ENCODE peak calls at places on chromosomes 6 and 20, in nine cellular contexts. X is activated CD8-positive, alpha-beta memory T cell treated with anti-CD3 and anti-CD28 coated beads for 24 hours; K is RPMI7951; U is bronchial epithelial cell; E is body of pancreas; Q is cerebellum; B is neural crest cell; T is GM12865; H is GM20000. S is an unnamed sample.

GRCh38 chr6:111573892-111574800 is 31.5 kb downstream of the TRAF3IP2 start:
- DNase-seq in X (no peak), K (peak; percentile 87), U (peak; percentile 91), E (no peak), Q (no peak), B (no peak), T (no peak), H (no peak), S (no peak)

GRCh38 chr20:7742479-7742878 is 197.8 kb downstream of the HAO1 start:
- DNase-seq in X (no peak), K (peak; percentile 53), U (peak; percentile 83), E (peak; percentile 68), Q (no peak), B (no peak), T (no peak), H (no peak), S (no peak)

GRCh38 chr6:51813904-51814303 is 273.5 kb downstream of the PKHD1 start:
- DNase-seq in X (no peak), K (no peak), U (no peak), E (no peak), Q (no peak), B (no peak), T (no peak), H (no peak), S (no peak)

GRCh38 chr20:18943542-18943941 is 130.0 kb downstream of the SCP2D1 start:
- DNase-seq in X (no peak), K (peak; percentile 11), U (no peak), E (no peak), Q (no peak), B (no peak), T (peak; percentile 7), H (no peak), S (no peak)

GRCh38 chr6:53412751-53413150 is 64.0 kb upstream of the ELOVL5 start:
- DNase-seq in X (no peak), K (no peak), U (no peak), E (no peak), Q (no peak), B (no peak), T (no peak), H (no peak), S (no peak)

GRCh38 chr20:13638162-13638495 is 603 bp downstream of the TASP1 start:
- DNase-seq in X (no peak), K (peak; percentile 35), U (peak; percentile 27), E (no peak), Q (no peak), B (no peak), T (no peak), H (no peak), S (no peak)

GRCh38 chr6:1099257-1099656 is 212.6 kb upstream of the FOXQ1 start:
- DNase-seq in X (no peak), K (no peak), U (peak; percentile 72), E (no peak), Q (no peak), B (no peak), T (no peak), H (no peak), S (no peak)

GRCh38 chr20:8153281-8153908 is 21.3 kb downstream of the PLCB1 start:
- DNase-seq in X (no peak), K (peak; percentile 50), U (peak; percentile 40), E (no peak), Q (no peak), B (no peak), T (peak; percentile 59), H (no peak), S (no peak)

GRCh38 chr6:6586671-6587526 is 1.6 kb upstream of the LY86 start:
- DNase-seq in X (no peak), K (no peak), U (no peak), E (no peak), Q (no peak), B (no peak), T (peak; percentile 97), H (peak; percentile 65), S (peak; percentile 18)

GRCh38 chr6:97399208-97399607 is 116.2 kb upstream of the MMS22L start:
- DNase-seq in X (no peak), K (no peak), U (no peak), E (no peak), Q (no peak), B (no peak), T (no peak), H (no peak), S (no peak)

GRCh38 chr6:147874322-147874721 is 365.8 kb downstream of the SAMD5 start:
- DNase-seq in X (no peak), K (no peak), U (no peak), E (no peak), Q (no peak), B (no peak), T (no peak), H (no peak), S (no peak)

GRCh38 chr6:168145747-168146596 is 67.0 kb upstream of the FRMD1 start:
- DNase-seq in X (peak; percentile 19), K (no peak), U (no peak), E (no peak), Q (no peak), B (no peak), T (no peak), H (no peak), S (no peak)

GRCh38 chr20:46552460-46553420 is 2.3 kb upstream of the OCSTAMP start:
- DNase-seq in X (peak; percentile 70), K (peak; percentile 39), U (no peak), E (no peak), Q (peak; percentile 40), B (no peak), T (peak; percentile 88), H (peak; percentile 77), S (no peak)

GRCh38 chr20:34621383-34622367 is 55.2 kb downstream of the PIGU start:
- DNase-seq in X (no peak), K (peak; percentile 15), U (peak; percentile 76), E (no peak), Q (no peak), B (no peak), T (no peak), H (no peak), S (no peak)

GRCh38 chr6:5855787-5856186 is 150.9 kb downstream of the NRN1 start:
- DNase-seq in X (no peak), K (no peak), U (no peak), E (no peak), Q (no peak), B (no peak), T (no peak), H (no peak), S (no peak)

GRCh38 chr6:6057442-6058053 is 50.8 kb upstream of the NRN1 start:
- DNase-seq in X (no peak), K (peak; percentile 53), U (peak; percentile 69), E (no peak), Q (peak; percentile 23), B (no peak), T (peak; percentile 73), H (peak; percentile 65), S (no peak)

GRCh38 chr6:142763205-142763604 is 181.8 kb downstream of the HIVEP2 start:
- DNase-seq in X (no peak), K (peak; percentile 60), U (peak; percentile 28), E (no peak), Q (no peak), B (no peak), T (no peak), H (no peak), S (no peak)

GRCh38 chr6:146287691-146288369 is 255.8 kb upstream of the RAB32 start:
- DNase-seq in X (no peak), K (no peak), U (no peak), E (no peak), Q (no peak), B (no peak), T (no peak), H (no peak), S (no peak)

GRCh38 chr6:17866876-17867444 is 120.5 kb downstream of the KIF13A start:
- DNase-seq in X (no peak), K (peak; percentile 25), U (no peak), E (no peak), Q (no peak), B (no peak), T (no peak), H (no peak), S (no peak)

GRCh38 chr20:20073851-20074252 is 21.5 kb downstream of the CFAP61 start:
- DNase-seq in X (no peak), K (peak; percentile 23), U (no peak), E (no peak), Q (peak; percentile 38), B (no peak), T (no peak), H (no peak), S (no peak)

GRCh38 chr6:83309344-83309743 is 116.2 kb downstream of the RWDD2A start:
- DNase-seq in X (no peak), K (no peak), U (peak; percentile 79), E (no peak), Q (no peak), B (no peak), T (no peak), H (no peak), S (no peak)

GRCh38 chr6:148493374-148493773 is 150.7 kb downstream of the SASH1 start:
- DNase-seq in X (no peak), K (no peak), U (no peak), E (no peak), Q (no peak), B (no peak), T (no peak), H (no peak), S (no peak)

GRCh38 chr6:47164877-47165276 is 122.7 kb upstream of the ADGRF1 start:
- DNase-seq in X (no peak), K (no peak), U (no peak), E (no peak), Q (no peak), B (no peak), T (no peak), H (no peak), S (no peak)

GRCh38 chr6:6588064-6588923 is at the start of gene LY86:
- DNase-seq in X (peak; percentile 73), K (no peak), U (no peak), E (no peak), Q (no peak), B (no peak), T (peak; percentile 95), H (peak; percentile 59), S (peak; percentile 25)

GRCh38 chr6:169804427-169804826 is 53.0 kb downstream of the ERMARD start:
- DNase-seq in X (no peak), K (no peak), U (no peak), E (no peak), Q (no peak), B (no peak), T (no peak), H (no peak), S (peak; percentile 24)

GRCh38 chr20:31717478-31717946 is 5.2 kb downstream of the BCL2L1 start:
- DNase-seq in X (no peak), K (no peak), U (no peak), E (no peak), Q (no peak), B (no peak), T (peak; percentile 77), H (peak; percentile 76), S (no peak)

GRCh38 chr6:53233309-53233708 is 84.7 kb upstream of the GCM1 start:
- DNase-seq in X (no peak), K (no peak), U (no peak), E (no peak), Q (no peak), B (no peak), T (no peak), H (no peak), S (no peak)

GRCh38 chr6:43916924-43917877 is 147.2 kb downstream of the VEGFA start:
- DNase-seq in X (no peak), K (peak; percentile 80), U (no peak), E (peak; percentile 83), Q (no peak), B (no peak), T (no peak), H (no peak), S (peak; percentile 58)

GRCh38 chr6:100504786-100505737 is 40.3 kb upstream of the SIM1 start:
- DNase-seq in X (no peak), K (peak; percentile 69), U (peak; percentile 73), E (no peak), Q (no peak), B (no peak), T (peak; percentile 13), H (no peak), S (no peak)

GRCh38 chr6:111533087-111533784 is 50.2 kb upstream of the REV3L start:
- DNase-seq in X (no peak), K (no peak), U (no peak), E (no peak), Q (no peak), B (no peak), T (no peak), H (no peak), S (no peak)

GRCh38 chr20:63102720-63103375 is 96.1 kb upstream of the BHLHE23 start:
- DNase-seq in X (peak; percentile 85), K (peak; percentile 53), U (peak; percentile 1), E (no peak), Q (peak; percentile 67), B (no peak), T (peak; percentile 74), H (peak; percentile 84), S (no peak)